ENCODE peak calls at places on chromosomes 11 and 22, in seven cellular contexts. W is cardiac fibroblast; D is upper lobe of left lung; V is GM12864; O is stimulated activated CD8-positive, alpha-beta memory T cell treated with anti-CD3 and anti-CD28 coated beads, Interleukin-4, amount 100 ng/mL, for 1 hour; F is pancreas; B is HuH-7. J is an unnamed sample.

GRCh38 chr11:80831374-80831773 is 1390.5 kb upstream of the TENM4 start:
- DNase-seq in W (no peak), D (no peak), V (no peak), O (no peak), F (no peak), B (no peak), J (no peak)

GRCh38 chr11:125626381-125626950 is 1.5 kb downstream of the CHEK1 start:
- DNase-seq in W (no peak), D (no peak), V (peak; percentile 18), O (no peak), F (no peak), B (no peak), J (peak; percentile 67)

GRCh38 chr22:20398420-20398819 is 4.5 kb downstream of the ZNF74 start:
- DNase-seq in W (no peak), D (no peak), V (no peak), O (no peak), F (no peak), B (no peak), J (no peak)

GRCh38 chr11:45816614-45817013 is 11.7 kb downstream of the SLC35C1 start:
- DNase-seq in W (no peak), D (no peak), V (no peak), O (no peak), F (no peak), B (no peak), J (no peak)

GRCh38 chr11:121572581-121573059 is 119.9 kb upstream of the SORL1-AS1 start:
- DNase-seq in W (no peak), D (no peak), V (no peak), O (no peak), F (no peak), B (no peak), J (no peak)

GRCh38 chr11:125426818-125427528 is 69.1 kb downstream of the FEZ1 start:
- DNase-seq in W (no peak), D (peak; percentile 24), V (no peak), O (no peak), F (no peak), B (no peak), J (no peak)

GRCh38 chr22:37904572-37905533 is 1.2 kb upstream of the MICALL1 start:
- DNase-seq in W (peak; percentile 94), D (no peak), V (no peak), O (no peak), F (peak; percentile 62), B (no peak), J (no peak)

GRCh38 chr11:109037856-109038780 is 373.2 kb downstream of the DDX10 start:
- DNase-seq in W (peak; percentile 91), D (no peak), V (no peak), O (no peak), F (no peak), B (no peak), J (no peak)

GRCh38 chr22:23155831-23156230 is 10.6 kb downstream of the RAB36 start:
- DNase-seq in W (no peak), D (no peak), V (no peak), O (no peak), F (no peak), B (no peak), J (no peak)

GRCh38 chr22:37496651-37497599 is 10.7 kb upstream of the MFNG start:
- DNase-seq in W (peak; percentile 88), D (peak; percentile 57), V (no peak), O (no peak), F (no peak), B (no peak), J (no peak)

GRCh38 chr22:30795118-30795517 is 100.4 kb downstream of the OSBP2 start:
- DNase-seq in W (no peak), D (no peak), V (no peak), O (no peak), F (no peak), B (no peak), J (no peak)

GRCh38 chr11:69486056-69486772 is 4.8 kb downstream of the LINC01488 start:
- DNase-seq in W (no peak), D (peak; percentile 62), V (no peak), O (no peak), F (peak; percentile 8), B (no peak), J (no peak)

GRCh38 chr11:60717956-60718355 is 6.6 kb upstream of the MS4A18 start:
- DNase-seq in W (no peak), D (peak; percentile 33), V (peak; percentile 18), O (no peak), F (no peak), B (no peak), J (no peak)

GRCh38 chr11:6995703-6996102 is 24.4 kb downstream of the ZNF214 start:
- DNase-seq in W (no peak), D (no peak), V (no peak), O (no peak), F (no peak), B (no peak), J (no peak)

GRCh38 chr11:110890995-110891394 is 178.8 kb upstream of the ARHGAP20 start:
- DNase-seq in W (no peak), D (no peak), V (no peak), O (no peak), F (no peak), B (no peak), J (no peak)

GRCh38 chr11:73242291-73243092 is 24.4 kb downstream of the P2RY2 start:
- DNase-seq in W (peak; percentile 77), D (peak; percentile 81), V (no peak), O (peak; percentile 30), F (peak; percentile 81), B (peak; percentile 84), J (peak; percentile 57)

GRCh38 chr22:33653525-33654063 is 266.7 kb downstream of the LARGE1 start:
- DNase-seq in W (no peak), D (no peak), V (no peak), O (no peak), F (no peak), B (no peak), J (no peak)

GRCh38 chr11:110752890-110753289 is 40.7 kb upstream of the ARHGAP20 start:
- DNase-seq in W (no peak), D (no peak), V (no peak), O (no peak), F (no peak), B (no peak), J (no peak)

GRCh38 chr11:115598502-115598901 is 94.3 kb upstream of the CADM1 start:
- DNase-seq in W (no peak), D (no peak), V (no peak), O (no peak), F (no peak), B (no peak), J (no peak)

GRCh38 chr11:6152126-6152525 is 18.0 kb downstream of the OR52B2 start:
- DNase-seq in W (no peak), D (no peak), V (no peak), O (no peak), F (no peak), B (no peak), J (no peak)

GRCh38 chr22:28978863-28979799 is 82.5 kb downstream of the C22orf31 start:
- DNase-seq in W (no peak), D (no peak), V (no peak), O (no peak), F (no peak), B (no peak), J (no peak)

GRCh38 chr11:61917357-61918109 is at the start of gene RAB3IL1:
- DNase-seq in W (peak; percentile 67), D (peak; percentile 93), V (no peak), O (no peak), F (peak; percentile 61), B (peak; percentile 95), J (no peak)

GRCh38 chr11:87031433-87032170 is 6.1 kb upstream of the TMEM135 start:
- DNase-seq in W (no peak), D (no peak), V (no peak), O (no peak), F (no peak), B (no peak), J (no peak)

GRCh38 chr11:45683285-45684058 is 18.1 kb upstream of the CHST1 start:
- DNase-seq in W (no peak), D (no peak), V (no peak), O (no peak), F (no peak), B (no peak), J (no peak)

GRCh38 chr22:25709758-25710157 is 32.2 kb upstream of the MYO18B start:
- DNase-seq in W (no peak), D (no peak), V (peak; percentile 33), O (no peak), F (no peak), B (no peak), J (no peak)

GRCh38 chr11:69422645-69423044 is 58.8 kb upstream of the LINC01488 start:
- DNase-seq in W (no peak), D (no peak), V (no peak), O (no peak), F (no peak), B (no peak), J (no peak)

GRCh38 chr11:129041611-129042018 is 98.9 kb upstream of the TP53AIP1 start:
- DNase-seq in W (peak; percentile 10), D (no peak), V (no peak), O (no peak), F (no peak), B (no peak), J (no peak)

GRCh38 chr11:111427471-111427912 is 48.4 kb upstream of the POU2AF1 start:
- DNase-seq in W (no peak), D (no peak), V (no peak), O (no peak), F (no peak), B (no peak), J (no peak)

GRCh38 chr11:81869337-81870065 is 864.2 kb downstream of the FAM181B start:
- DNase-seq in W (no peak), D (no peak), V (peak; percentile 94), O (peak; percentile 52), F (no peak), B (no peak), J (no peak)

GRCh38 chr11:103079833-103080232 is 12.1 kb downstream of the DCUN1D5 start:
- DNase-seq in W (peak; percentile 6), D (no peak), V (no peak), O (no peak), F (no peak), B (no peak), J (no peak)

GRCh38 chr11:36186340-36186739 is 102.9 kb downstream of the COMMD9 start:
- DNase-seq in W (peak; percentile 93), D (no peak), V (no peak), O (no peak), F (no peak), B (no peak), J (no peak)

GRCh38 chr11:126194121-126194543 is 17.3 kb downstream of the RPUSD4 start:
- DNase-seq in W (peak; percentile 70), D (no peak), V (no peak), O (no peak), F (no peak), B (peak; percentile 60), J (peak; percentile 9)

GRCh38 chr11:47861762-47862161 is 13.6 kb upstream of the NUP160 start:
- DNase-seq in W (peak; percentile 74), D (no peak), V (no peak), O (no peak), F (no peak), B (no peak), J (no peak)

GRCh38 chr11:116703421-116703820 is 69.4 kb downstream of the BUD13 start:
- DNase-seq in W (peak; percentile 25), D (no peak), V (no peak), O (no peak), F (no peak), B (no peak), J (no peak)

GRCh38 chr11:27350503-27350902 is 12.5 kb downstream of the CCDC34 start:
- DNase-seq in W (peak; percentile 85), D (no peak), V (no peak), O (no peak), F (no peak), B (no peak), J (no peak)

GRCh38 chr11:64378335-64378884 is 19.4 kb downstream of the RPS6KA4 start:
- DNase-seq in W (peak; percentile 53), D (no peak), V (no peak), O (no peak), F (peak; percentile 77), B (no peak), J (no peak)

GRCh38 chr11:113895367-113896155 is 9.0 kb upstream of the HTR3B start:
- DNase-seq in W (no peak), D (no peak), V (no peak), O (no peak), F (no peak), B (no peak), J (no peak)

J was measured in NCI-H1930.